ENCODE peak calls at places on chromosomes 16 and 17, in seven cellular contexts. P is BE2C, F is AG09309, Y is NCI-H146, V is kidney glomerular epithelial cell, H is heart right ventricle, N is AG20443. U is an unnamed sample.

GRCh38 chr17:81346908-81347349 is 48.3 kb upstream of the BAHCC1 start:
- DNase-seq in P (no peak), Y (no peak), F (no peak), H (no peak), N (no peak), V (no peak), U (no peak)

GRCh38 chr16:56777533-56777932 is 47.6 kb downstream of the NUP93 start:
- DNase-seq in F (no peak), H (no peak), Y (no peak), N (peak; percentile 32), P (no peak), V (no peak), U (no peak)

GRCh38 chr16:30458561-30459394 is 13.1 kb upstream of the SEPHS2 start:
- DNase-seq in F (no peak), Y (no peak), V (no peak), H (peak; percentile 34), N (no peak), P (no peak), U (no peak)

GRCh38 chr16:81067166-81067565 is 9.9 kb downstream of the C16orf46 start:
- DNase-seq in Y (no peak), P (no peak), H (no peak), F (no peak), N (no peak), V (no peak), U (no peak)

GRCh38 chr17:66255112-66255511 is 25.9 kb upstream of the APOH start:
- DNase-seq in V (no peak), Y (peak; percentile 66), F (no peak), H (no peak), N (peak; percentile 61), P (peak; percentile 35), U (peak; percentile 65)

GRCh38 chr16:47493358-47494337 is 32.5 kb downstream of the PHKB start:
- DNase-seq in P (no peak), V (no peak), H (no peak), Y (no peak), N (no peak), F (no peak), U (no peak)

GRCh38 chr16:1046271-1046955 is 26.1 kb upstream of the SSTR5 start:
- DNase-seq in F (no peak), N (no peak), Y (no peak), P (no peak), V (no peak), H (no peak), U (no peak)

GRCh38 chr17:50392621-50393020 is 4.7 kb downstream of the LRRC59 start:
- DNase-seq in H (no peak), N (no peak), P (no peak), V (no peak), F (no peak), Y (no peak), U (no peak)

GRCh38 chr16:11361043-11361442 is 15.8 kb downstream of the RMI2 start:
- DNase-seq in V (no peak), F (no peak), N (no peak), P (no peak), Y (no peak), H (no peak), U (no peak)